ENCODE peak calls at places on chromosome 6, in five cellular contexts. One of them, this sample, is unnamed.

GRCh38 chr6:117481278-117481925 is 1.1 kb upstream of the DCBLD1 start:
- DNase-seq in C1 segment of cervical spinal cord: no peak
- DNase-seq in neural progenitor cell: peak; percentile 28
- DNase-seq in GM18507: no peak
- DNase-seq in H9: peak; percentile 36
- DNase-seq in this sample: no peak

GRCh38 chr6:124941259-124941658 is 21.0 kb upstream of the RNF217 start:
- DNase-seq in C1 segment of cervical spinal cord: no peak
- DNase-seq in neural progenitor cell: no peak
- DNase-seq in GM18507: no peak
- DNase-seq in H9: no peak
- DNase-seq in this sample: no peak

GRCh38 chr6:111750753-111751684 is 122.2 kb downstream of the FYN start:
- DNase-seq in C1 segment of cervical spinal cord: no peak
- DNase-seq in neural progenitor cell: peak; percentile 47
- DNase-seq in GM18507: no peak
- DNase-seq in H9: peak; percentile 72
- DNase-seq in this sample: no peak

GRCh38 chr6:18501313-18502013 is 114.3 kb downstream of the RNF144B start:
- DNase-seq in C1 segment of cervical spinal cord: no peak
- DNase-seq in neural progenitor cell: no peak
- DNase-seq in GM18507: no peak
- DNase-seq in H9: no peak
- DNase-seq in this sample: peak; percentile 77

GRCh38 chr6:168699631-168700315 is 258.8 kb downstream of the SMOC2 start:
- DNase-seq in C1 segment of cervical spinal cord: peak; percentile 11
- DNase-seq in neural progenitor cell: no peak
- DNase-seq in GM18507: no peak
- DNase-seq in H9: no peak
- DNase-seq in this sample: no peak

GRCh38 chr6:73782911-73783310 is 86.9 kb downstream of the CD109 start:
- DNase-seq in C1 segment of cervical spinal cord: no peak
- DNase-seq in neural progenitor cell: no peak
- DNase-seq in GM18507: no peak
- DNase-seq in H9: no peak
- DNase-seq in this sample: no peak

GRCh38 chr6:22748681-22749080 is 179.3 kb downstream of the HDGFL1 start:
- DNase-seq in C1 segment of cervical spinal cord: no peak
- DNase-seq in neural progenitor cell: no peak
- DNase-seq in GM18507: no peak
- DNase-seq in H9: no peak
- DNase-seq in this sample: no peak

GRCh38 chr6:56677559-56677958 is 34.9 kb upstream of the DST start:
- DNase-seq in C1 segment of cervical spinal cord: no peak
- DNase-seq in neural progenitor cell: no peak
- DNase-seq in GM18507: no peak
- DNase-seq in H9: no peak
- DNase-seq in this sample: no peak

GRCh38 chr6:29858006-29858405 is 30.4 kb downstream of the HLA-G start:
- DNase-seq in C1 segment of cervical spinal cord: no peak
- DNase-seq in neural progenitor cell: no peak
- DNase-seq in GM18507: no peak
- DNase-seq in H9: no peak
- DNase-seq in this sample: no peak

GRCh38 chr6:10995114-10995707 is 48.9 kb downstream of the ELOVL2 start:
- DNase-seq in C1 segment of cervical spinal cord: no peak
- DNase-seq in neural progenitor cell: no peak
- DNase-seq in GM18507: no peak
- DNase-seq in H9: no peak
- DNase-seq in this sample: no peak

GRCh38 chr6:138404666-138405337 is 779 bp downstream of the HEBP2 start:
- DNase-seq in C1 segment of cervical spinal cord: no peak
- DNase-seq in neural progenitor cell: no peak
- DNase-seq in GM18507: no peak
- DNase-seq in H9: no peak
- DNase-seq in this sample: no peak

GRCh38 chr6:73024598-73024997 is 200.7 kb downstream of the KHDC1L start:
- DNase-seq in C1 segment of cervical spinal cord: no peak
- DNase-seq in neural progenitor cell: no peak
- DNase-seq in GM18507: no peak
- DNase-seq in H9: no peak
- DNase-seq in this sample: no peak

GRCh38 chr6:147700436-147701209 is 192.1 kb downstream of the SAMD5 start:
- DNase-seq in C1 segment of cervical spinal cord: no peak
- DNase-seq in neural progenitor cell: no peak
- DNase-seq in GM18507: no peak
- DNase-seq in H9: no peak
- DNase-seq in this sample: no peak

GRCh38 chr6:145241039-145241438 is 494.3 kb downstream of the EPM2A start:
- DNase-seq in C1 segment of cervical spinal cord: no peak
- DNase-seq in neural progenitor cell: no peak
- DNase-seq in GM18507: no peak
- DNase-seq in H9: no peak
- DNase-seq in this sample: no peak

GRCh38 chr6:28977351-28978136 is 27.6 kb downstream of the ZNF311 start:
- DNase-seq in C1 segment of cervical spinal cord: no peak
- DNase-seq in neural progenitor cell: peak; percentile 51
- DNase-seq in GM18507: no peak
- DNase-seq in H9: peak; percentile 53
- DNase-seq in this sample: no peak

GRCh38 chr6:47727391-47727790 is 29.0 kb downstream of the ADGRF4 start:
- DNase-seq in C1 segment of cervical spinal cord: no peak
- DNase-seq in neural progenitor cell: no peak
- DNase-seq in GM18507: no peak
- DNase-seq in H9: no peak
- DNase-seq in this sample: no peak

GRCh38 chr6:154535146-154535545 is 24.7 kb upstream of the CNKSR3 start:
- DNase-seq in C1 segment of cervical spinal cord: no peak
- DNase-seq in neural progenitor cell: no peak
- DNase-seq in GM18507: no peak
- DNase-seq in H9: no peak
- DNase-seq in this sample: no peak

GRCh38 chr6:30689022-30689865 is 1.5 kb downstream of the NRM start:
- DNase-seq in C1 segment of cervical spinal cord: no peak
- DNase-seq in neural progenitor cell: no peak
- DNase-seq in GM18507: no peak
- DNase-seq in H9: no peak
- DNase-seq in this sample: no peak

GRCh38 chr6:39610229-39610628 is 115.0 kb downstream of the KIF6 start:
- DNase-seq in C1 segment of cervical spinal cord: no peak
- DNase-seq in neural progenitor cell: no peak
- DNase-seq in GM18507: no peak
- DNase-seq in H9: no peak
- DNase-seq in this sample: no peak

GRCh38 chr6:102075539-102075938 is 682.0 kb downstream of the GRIK2 start:
- DNase-seq in C1 segment of cervical spinal cord: no peak
- DNase-seq in neural progenitor cell: no peak
- DNase-seq in GM18507: no peak
- DNase-seq in H9: no peak
- DNase-seq in this sample: no peak

GRCh38 chr6:42756713-42757112 is 10.8 kb upstream of the TBCC start:
- DNase-seq in C1 segment of cervical spinal cord: no peak
- DNase-seq in neural progenitor cell: peak; percentile 31
- DNase-seq in GM18507: no peak
- DNase-seq in H9: peak; percentile 73
- DNase-seq in this sample: peak; percentile 32

GRCh38 chr6:76451926-76452709 is 379.7 kb upstream of the IMPG1 start:
- DNase-seq in C1 segment of cervical spinal cord: no peak
- DNase-seq in neural progenitor cell: no peak
- DNase-seq in GM18507: no peak
- DNase-seq in H9: no peak
- DNase-seq in this sample: no peak

GRCh38 chr6:112618796-112619195 is 271.7 kb downstream of the RFPL4B start:
- DNase-seq in C1 segment of cervical spinal cord: no peak
- DNase-seq in neural progenitor cell: peak; percentile 50
- DNase-seq in GM18507: no peak
- DNase-seq in H9: peak; percentile 36
- DNase-seq in this sample: no peak

GRCh38 chr6:168908887-168909286 is 344.8 kb downstream of the THBS2 start:
- DNase-seq in C1 segment of cervical spinal cord: no peak
- DNase-seq in neural progenitor cell: no peak
- DNase-seq in GM18507: no peak
- DNase-seq in H9: no peak
- DNase-seq in this sample: no peak